ENCODE peak calls at places on chromosomes 11 and 22, in four cellular contexts. One of them, this sample, is unnamed.

GRCh38 chr11:59142530-59143507 is at the start of gene FAM111A:
- DNase-seq in A549: peak; percentile 86
- DNase-seq in K562: peak; percentile 82
- DNase-seq in HCT116: peak; percentile 83
- DNase-seq in this sample: peak; percentile 87

GRCh38 chr11:73192272-73192671 is 25.8 kb upstream of the P2RY2 start:
- DNase-seq in A549: no peak
- DNase-seq in K562: no peak
- DNase-seq in HCT116: peak; percentile 56
- DNase-seq in this sample: no peak

GRCh38 chr11:113721462-113722066 is 15.5 kb upstream of the TMPRSS5 start:
- DNase-seq in A549: no peak
- DNase-seq in K562: no peak
- DNase-seq in HCT116: no peak
- DNase-seq in this sample: no peak

GRCh38 chr11:77062924-77063323 is 3.8 kb upstream of the CAPN5 start:
- DNase-seq in A549: no peak
- DNase-seq in K562: no peak
- DNase-seq in HCT116: no peak
- DNase-seq in this sample: no peak

GRCh38 chr22:32788884-32789624 is 12.5 kb upstream of the TIMP3 start:
- DNase-seq in A549: no peak
- DNase-seq in K562: no peak
- DNase-seq in HCT116: no peak
- DNase-seq in this sample: no peak

GRCh38 chr11:69243496-69244200 is 50.3 kb upstream of the MYEOV start:
- DNase-seq in A549: no peak
- DNase-seq in K562: no peak
- DNase-seq in HCT116: no peak
- DNase-seq in this sample: no peak

GRCh38 chr11:15471028-15471708 is 356.4 kb downstream of the INSC start:
- DNase-seq in A549: no peak
- DNase-seq in K562: no peak
- DNase-seq in HCT116: no peak
- DNase-seq in this sample: no peak

GRCh38 chr22:41305646-41306045 is 4.3 kb downstream of the ZC3H7B start:
- DNase-seq in A549: peak; percentile 24
- DNase-seq in K562: no peak
- DNase-seq in HCT116: no peak
- DNase-seq in this sample: no peak

GRCh38 chr11:34732831-34733230 is 111.9 kb downstream of the EHF start:
- DNase-seq in A549: no peak
- DNase-seq in K562: no peak
- DNase-seq in HCT116: no peak
- DNase-seq in this sample: no peak

GRCh38 chr11:85935751-85936150 is 80.6 kb downstream of the CCDC83 start:
- DNase-seq in A549: no peak
- DNase-seq in K562: no peak
- DNase-seq in HCT116: no peak
- DNase-seq in this sample: no peak

GRCh38 chr11:85941380-85941973 is 86.3 kb downstream of the CCDC83 start:
- DNase-seq in A549: peak; percentile 66
- DNase-seq in K562: peak; percentile 69
- DNase-seq in HCT116: no peak
- DNase-seq in this sample: peak; percentile 51

GRCh38 chr11:85934599-85935169 is 79.5 kb downstream of the CCDC83 start:
- DNase-seq in A549: no peak
- DNase-seq in K562: no peak
- DNase-seq in HCT116: no peak
- DNase-seq in this sample: no peak

GRCh38 chr11:85937838-85938237 is 82.7 kb downstream of the CCDC83 start:
- DNase-seq in A549: no peak
- DNase-seq in K562: no peak
- DNase-seq in HCT116: no peak
- DNase-seq in this sample: no peak

DNA sequence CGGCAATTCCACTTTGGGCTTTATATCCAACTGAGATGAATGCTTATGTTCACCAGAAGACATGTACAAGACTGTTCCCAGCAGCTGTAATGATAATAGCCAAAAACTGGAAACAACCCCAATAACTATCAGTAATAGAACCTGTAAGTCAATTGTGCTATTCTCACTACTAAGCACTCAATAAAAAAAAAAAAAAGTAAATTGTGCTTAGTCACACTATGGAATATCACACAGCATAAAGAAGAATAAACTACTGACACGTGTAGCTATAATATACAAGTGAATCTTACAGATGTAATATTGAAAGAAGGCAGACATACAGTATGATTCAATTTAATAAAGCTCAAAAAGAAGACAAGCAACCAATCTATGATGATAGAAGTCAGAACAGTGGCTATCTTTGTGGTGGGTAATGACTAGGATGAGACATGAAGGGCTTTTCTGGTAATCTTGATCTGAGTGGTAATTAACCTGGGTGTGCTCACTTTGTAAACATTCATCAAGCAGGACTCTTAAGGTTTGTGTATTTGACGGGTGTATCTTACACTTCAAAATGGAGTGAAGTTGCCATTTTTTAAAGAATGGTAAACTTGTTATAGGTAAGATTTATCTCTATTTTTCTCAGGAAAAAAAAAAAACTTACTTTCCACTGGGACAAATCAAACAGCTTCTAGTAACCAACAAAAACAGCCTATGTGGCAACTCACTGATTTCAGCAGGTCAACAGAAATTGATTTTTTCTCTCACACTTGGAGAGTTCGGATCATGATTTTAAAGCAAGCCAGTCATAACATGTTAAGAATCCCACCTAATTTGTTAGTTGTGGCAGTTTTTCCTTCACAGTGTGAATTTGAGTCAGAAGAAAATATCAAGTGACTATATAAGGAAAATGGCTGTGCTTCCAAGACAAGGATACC is 84.2 kb downstream of the CCDC83 start:
- DNase-seq in A549: no peak
- DNase-seq in K562: no peak
- DNase-seq in HCT116: no peak
- DNase-seq in this sample: no peak
- TF ChIP-seq CTCF in A549: no peak
- TF ChIP-seq CTCF in K562: no peak
- TF ChIP-seq CTCF in HCT116: no peak
- TF ChIP-seq CTCF in this sample: no peak

DNA sequence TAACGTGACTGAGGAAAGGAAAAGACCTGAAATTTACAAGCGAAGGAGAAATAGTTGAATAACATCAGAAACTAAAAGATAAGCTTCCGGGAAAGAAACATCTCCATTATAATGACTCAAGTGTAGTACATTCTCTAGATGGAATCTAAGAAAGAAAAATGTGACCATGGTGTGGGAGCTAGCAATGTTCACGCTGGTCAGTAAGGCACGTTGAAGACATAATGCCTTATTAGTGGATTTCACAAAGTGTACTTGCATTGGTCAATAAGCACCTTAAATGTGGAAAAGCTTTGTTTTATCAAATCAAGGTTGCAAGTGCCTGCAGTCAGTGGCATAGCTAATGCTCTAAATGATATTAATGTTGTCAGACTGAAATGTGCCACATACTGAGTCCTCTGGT is 2.8 kb upstream of the LARGE1 start:
- DNase-seq in A549: no peak
- DNase-seq in K562: no peak
- DNase-seq in HCT116: no peak
- DNase-seq in this sample: no peak
- H3K4me3 ChIP-seq in A549: peak overlapping the region; percentile 55
- H3K4me3 ChIP-seq in K562: no peak overlapping the region
- H3K4me3 ChIP-seq in HCT116: no peak overlapping the region
- H3K4me3 ChIP-seq in this sample: no peak overlapping the region

DNA sequence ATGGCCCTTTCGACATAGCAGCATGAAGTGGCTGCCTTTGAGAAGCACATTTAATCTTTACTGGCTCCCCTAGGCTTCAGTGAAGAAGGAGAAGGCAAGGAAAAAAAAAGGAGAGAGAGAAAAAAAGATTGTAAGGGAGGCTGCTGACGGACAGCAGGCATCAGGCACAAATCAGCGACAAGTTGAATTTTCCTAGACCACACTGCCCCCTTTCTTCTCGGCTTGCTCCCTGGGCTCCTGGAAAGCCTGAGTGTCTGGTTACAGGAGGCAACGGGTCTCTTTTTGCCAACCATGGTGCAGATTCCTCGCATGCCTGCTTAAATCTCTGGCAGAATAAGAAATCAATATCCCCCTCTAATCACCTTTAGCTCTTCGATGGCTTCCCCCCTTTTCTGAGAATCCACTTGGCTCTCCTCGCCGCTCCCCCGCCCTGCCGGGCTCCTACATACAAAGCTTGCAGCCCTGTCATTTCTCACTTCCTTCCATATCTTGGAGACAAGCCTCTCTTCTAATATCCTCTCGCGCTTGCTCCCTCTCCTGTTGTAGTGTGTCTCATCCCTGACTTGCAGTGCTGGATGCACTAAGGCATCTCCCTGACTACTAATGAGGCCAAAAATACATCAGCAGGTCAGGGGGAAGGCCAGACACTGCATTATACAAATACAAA is 14.3 kb downstream of the BLID start:
- DNase-seq in A549: no peak
- DNase-seq in K562: no peak
- DNase-seq in HCT116: no peak
- DNase-seq in this sample: no peak
- TF ChIP-seq REST in A549: no peak
- TF ChIP-seq REST in K562: no peak
- TF ChIP-seq REST in HCT116: no peak
- TF ChIP-seq REST in this sample: no peak

DNA sequence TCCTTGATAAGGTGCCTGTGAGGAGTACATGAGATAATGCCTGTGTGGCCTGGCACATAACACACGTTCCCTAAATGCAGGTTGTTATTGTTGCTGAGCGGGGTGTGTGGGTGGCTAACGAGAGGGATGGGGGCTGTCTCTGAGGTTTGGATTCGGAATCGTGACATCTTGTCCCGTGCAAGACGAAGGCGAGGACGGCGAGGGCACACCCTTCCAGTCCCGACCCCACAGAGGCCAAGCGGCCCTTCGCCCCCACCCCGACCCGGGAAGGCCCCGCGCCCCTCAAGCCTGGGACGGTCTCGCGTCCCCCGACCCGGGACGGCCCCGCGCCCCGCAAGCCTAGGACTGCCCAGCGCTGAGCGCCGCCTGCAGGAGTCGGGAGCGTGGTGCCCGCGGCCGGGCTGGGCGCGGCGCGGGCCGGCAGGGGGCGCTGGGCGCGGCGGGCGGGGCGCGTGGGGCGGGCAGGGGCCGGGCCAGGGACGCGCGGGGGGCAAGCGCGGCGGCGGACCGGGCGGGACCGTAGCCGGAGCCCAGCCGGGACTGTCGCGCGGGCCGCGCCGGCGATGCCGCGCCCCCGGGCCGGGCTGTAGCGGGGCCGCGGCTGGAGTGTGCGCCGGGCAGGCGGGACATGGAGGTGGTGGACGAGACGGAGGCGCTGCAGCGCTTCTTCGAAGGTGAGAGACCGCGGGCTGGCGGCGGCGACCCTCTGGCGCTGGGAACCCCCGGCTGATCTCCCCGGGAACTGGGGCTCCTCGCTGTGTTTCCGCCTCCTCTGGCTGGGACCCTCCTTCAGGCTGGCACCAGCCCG is at the start of gene MYRF:
- DNase-seq in A549: no peak
- DNase-seq in K562: peak; percentile 82
- DNase-seq in HCT116: no peak
- DNase-seq in this sample: peak; percentile 18
- TF ChIP-seq CTCF in A549: peak; percentile 98
- TF ChIP-seq CTCF in K562: peak; percentile 96
- TF ChIP-seq CTCF in HCT116: no peak
- TF ChIP-seq CTCF in this sample: no peak

GRCh38 chr11:79236541-79236971 is 204.3 kb downstream of the TENM4 start:
- DNase-seq in A549: no peak
- DNase-seq in K562: no peak
- DNase-seq in HCT116: no peak
- DNase-seq in this sample: no peak
- H3K4me3 ChIP-seq in A549: no peak overlapping the region
- H3K4me3 ChIP-seq in K562: no peak overlapping the region
- H3K4me3 ChIP-seq in HCT116: no peak overlapping the region
- H3K4me3 ChIP-seq in this sample: no peak overlapping the region